ENCODE peak calls at places on chromosomes 2 and 18, in nine cellular contexts. W is HCT116, T is heart left ventricle, E is right atrium auricular region, H is cardiac muscle cell, V is skeletal muscle cell, L is endothelial cell of umbilical vein, A is fibroblast of mammary gland, P is tibial artery. U is an unnamed sample.

GRCh38 chr2:59237311-59237710 is 996.2 kb upstream of the FANCL start:
- DNase-seq in W (no peak), T (no peak), E (no peak), H (no peak), V (no peak), L (no peak), A (no peak), P (no peak), U (no peak)

GRCh38 chr2:119700866-119701265 is 21.9 kb downstream of the TMEM177 start:
- DNase-seq in W (no peak), T (no peak), E (no peak), H (no peak), V (no peak), L (no peak), A (no peak), P (no peak), U (no peak)

GRCh38 chr18:11310476-11311086 is 161.2 kb upstream of the PIEZO2 start:
- DNase-seq in W (peak), T (no peak), E (no peak), H (peak), V (no peak), L (peak), A (peak), P (no peak), U (peak)

GRCh38 chr2:157809212-157809611 is 66.9 kb downstream of the ACVR1 start:
- DNase-seq in W (no peak), T (no peak), E (no peak), H (peak), V (no peak), L (peak), A (peak), P (no peak), U (peak)

GRCh38 chr18:28365406-28365805 is 188.5 kb upstream of the CDH2 start:
- DNase-seq in W (no peak), T (no peak), E (no peak), H (peak), V (peak), L (peak), A (peak), P (no peak), U (peak)

GRCh38 chr2:203908344-203909185 is 28.0 kb upstream of the ICOS start:
- DNase-seq in W (no peak), T (no peak), E (no peak), H (no peak), V (no peak), L (no peak), A (no peak), P (no peak), U (no peak)

GRCh38 chr2:236631361-236632291 is 62.0 kb downstream of the ACKR3 start:
- DNase-seq in W (no peak), T (no peak), E (no peak), H (peak), V (no peak), L (peak), A (no peak), P (peak), U (no peak)

GRCh38 chr2:68861330-68861729 is 9.9 kb downstream of the BMP10 start:
- DNase-seq in W (no peak), T (no peak), E (no peak), H (no peak), V (no peak), L (no peak), A (no peak), P (no peak), U (no peak)

GRCh38 chr2:240390091-240391073 is 45.1 kb upstream of the GPC1 start:
- DNase-seq in W (no peak), T (peak), E (no peak), H (no peak), V (no peak), L (no peak), A (no peak), P (peak), U (no peak)

GRCh38 chr2:172239944-172240590 is 137.4 kb upstream of the DLX2 start:
- DNase-seq in W (no peak), T (no peak), E (no peak), H (no peak), V (no peak), L (peak), A (peak), P (no peak), U (peak)

GRCh38 chr2:80454628-80455027 is 150.1 kb upstream of the LRRTM1 start:
- DNase-seq in W (no peak), T (peak), E (no peak), H (no peak), V (no peak), L (no peak), A (no peak), P (no peak), U (no peak)

GRCh38 chr18:39389800-39390379 is 1824.3 kb upstream of the CELF4 start:
- DNase-seq in W (no peak), T (no peak), E (no peak), H (peak), V (no peak), L (no peak), A (no peak), P (no peak), U (no peak)

GRCh38 chr18:61951396-61951795 is 58.6 kb upstream of the RNF152 start:
- DNase-seq in W (no peak), T (no peak), E (no peak), H (no peak), V (no peak), L (no peak), A (no peak), P (no peak), U (no peak)

GRCh38 chr18:79458131-79458838 is 62.6 kb downstream of the NFATC1 start:
- DNase-seq in W (peak), T (no peak), E (peak), H (peak), V (no peak), L (peak), A (peak), P (peak), U (peak)

GRCh38 chr2:201084863-201085262 is 13.1 kb downstream of the NDUFB3 start:
- DNase-seq in W (no peak), T (no peak), E (no peak), H (no peak), V (no peak), L (no peak), A (no peak), P (no peak), U (no peak)

GRCh38 chr2:53473236-53473635 is 294.4 kb upstream of the CHAC2 start:
- DNase-seq in W (no peak), T (no peak), E (no peak), H (no peak), V (no peak), L (no peak), A (no peak), P (no peak), U (no peak)

GRCh38 chr2:37020212-37020886 is 54.0 kb upstream of the STRN start:
- DNase-seq in W (no peak), T (peak), E (peak), H (peak), V (peak), L (peak), A (peak), P (no peak), U (peak)

GRCh38 chr18:68417826-68418225 is 297.1 kb downstream of the TMX3 start:
- DNase-seq in W (no peak), T (no peak), E (no peak), H (peak), V (no peak), L (no peak), A (peak), P (no peak), U (no peak)

GRCh38 chr2:70396589-70396988 is 94.7 kb upstream of the FAM136A start:
- DNase-seq in W (no peak), T (no peak), E (no peak), H (no peak), V (no peak), L (peak), A (no peak), P (no peak), U (no peak)

GRCh38 chr2:64629329-64629781 is 24.4 kb downstream of the SERTAD2 start:
- DNase-seq in W (no peak), T (peak), E (peak), H (no peak), V (no peak), L (no peak), A (no peak), P (no peak), U (no peak)

GRCh38 chr18:36279001-36279400 is 18.5 kb upstream of the FHOD3 start:
- DNase-seq in W (no peak), T (no peak), E (no peak), H (no peak), V (no peak), L (no peak), A (no peak), P (no peak), U (no peak)

GRCh38 chr2:151999058-151999457 is 99.8 kb downstream of the CACNB4 start:
- DNase-seq in W (peak), T (no peak), E (peak), H (peak), V (no peak), L (peak), A (peak), P (no peak), U (peak)

GRCh38 chr2:18900691-18901113 is 311.3 kb upstream of the NT5C1B start:
- DNase-seq in W (no peak), T (no peak), E (no peak), H (peak), V (peak), L (no peak), A (peak), P (peak), U (no peak)

GRCh38 chr18:46715062-46715461 is 41.8 kb downstream of the ST8SIA5 start:
- DNase-seq in W (no peak), T (no peak), E (no peak), H (no peak), V (no peak), L (no peak), A (no peak), P (no peak), U (no peak)

GRCh38 chr2:210199186-210199765 is 26.0 kb downstream of the ACADL start:
- DNase-seq in W (peak), T (no peak), E (no peak), H (peak), V (no peak), L (peak), A (peak), P (no peak), U (peak)

GRCh38 chr2:83578405-83578804 is 880.7 kb downstream of the SUCLG1 start:
- DNase-seq in W (no peak), T (no peak), E (no peak), H (no peak), V (no peak), L (no peak), A (no peak), P (no peak), U (no peak)

GRCh38 chr2:84882775-84883550 is 2.1 kb upstream of the TRABD2A start:
- DNase-seq in W (no peak), T (no peak), E (peak), H (no peak), V (peak), L (no peak), A (peak), P (no peak), U (no peak)

GRCh38 chr2:133365117-133365516 is 203.1 kb downstream of the NCKAP5 start:
- DNase-seq in W (no peak), T (no peak), E (no peak), H (no peak), V (no peak), L (peak), A (no peak), P (no peak), U (peak)

GRCh38 chr2:207502799-207503198 is 27.0 kb upstream of the CREB1 start:
- DNase-seq in W (no peak), T (no peak), E (no peak), H (no peak), V (no peak), L (no peak), A (no peak), P (no peak), U (no peak)

GRCh38 chr2:239882335-239882734 is 142.8 kb downstream of the NDUFA10 start:
- DNase-seq in W (peak), T (no peak), E (peak), H (peak), V (no peak), L (peak), A (peak), P (peak), U (no peak)

GRCh38 chr2:9594361-9595063 is 36.3 kb downstream of the YWHAQ start:
- DNase-seq in W (peak), T (no peak), E (no peak), H (peak), V (peak), L (peak), A (peak), P (no peak), U (peak)

GRCh38 chr2:43073373-43073772 is 153.0 kb downstream of the ZFP36L2 start:
- DNase-seq in W (no peak), T (no peak), E (peak), H (peak), V (peak), L (no peak), A (peak), P (peak), U (peak)
- H3K4me3 ChIP-seq in W (no peak), T (no peak), E (no peak), H (no peak), V (no peak), L (no peak), A (no peak), P (no peak), U (no peak)

DNA sequence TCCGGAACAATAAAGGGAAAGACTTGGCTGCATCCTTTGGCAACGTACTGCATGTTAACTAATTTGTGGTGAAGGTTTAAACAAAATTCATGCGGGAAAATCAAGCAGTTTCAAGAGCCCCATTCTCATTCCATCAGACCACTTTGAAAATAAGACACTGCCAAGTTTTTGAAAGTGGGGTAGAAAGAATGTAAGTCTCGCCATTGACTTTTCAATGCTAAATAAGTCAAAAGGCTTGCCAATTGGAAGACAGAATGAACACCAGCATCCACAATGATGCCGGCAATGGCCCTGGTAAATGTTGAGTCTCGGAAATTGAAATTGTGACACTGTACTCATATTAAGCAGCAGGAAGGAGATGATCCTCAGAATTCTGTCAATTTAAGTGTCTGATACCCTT is 322.0 kb downstream of the RND3 start:
- DNase-seq in W (no peak), T (no peak), E (no peak), H (peak), V (no peak), L (no peak), A (no peak), P (no peak), U (peak)
- H3K4me3 ChIP-seq in W (no peak), T (no peak), E (no peak), H (no peak), V (no peak), L (no peak), A (no peak), P (no peak), U (no peak)

DNA sequence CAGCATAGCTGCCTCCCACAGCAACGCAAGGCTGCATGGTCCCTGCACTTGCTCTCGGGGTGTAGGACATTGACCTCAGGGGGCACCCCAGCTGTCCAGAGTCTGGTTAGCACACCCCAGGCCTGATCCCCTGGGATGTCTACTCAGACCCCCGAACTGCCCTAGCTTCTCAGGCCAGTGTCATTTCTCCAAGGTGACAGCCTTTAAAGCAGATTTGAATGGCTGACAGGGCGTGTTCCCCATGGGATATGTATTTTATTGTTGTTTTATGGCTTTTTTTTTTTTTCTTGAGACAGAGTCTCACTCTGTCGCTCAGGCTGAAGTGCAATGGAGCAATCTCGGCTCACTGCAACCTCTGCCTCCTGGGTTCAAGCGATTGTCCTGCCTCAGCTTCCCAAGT is 40.8 kb upstream of the PTMA start:
- DNase-seq in W (no peak), T (no peak), E (no peak), H (no peak), V (no peak), L (no peak), A (no peak), P (no peak), U (no peak)
- H3K4me3 ChIP-seq in W (peak), T (peak), E (peak), H (no peak), V (no peak), L (no peak), A (no peak), P (peak), U (no peak)

GRCh38 chr2:143177081-143177786 is 48.0 kb downstream of the ARHGAP15 start:
- DNase-seq in W (no peak), T (no peak), E (no peak), H (peak), V (no peak), L (no peak), A (no peak), P (no peak), U (no peak)
- H3K4me3 ChIP-seq in W (no peak), T (peak), E (peak), H (no peak), V (no peak), L (no peak), A (no peak), P (no peak), U (no peak)

GRCh38 chr2:231397928-231398294 is 2.4 kb downstream of the B3GNT7 start:
- DNase-seq in W (no peak), T (no peak), E (no peak), H (no peak), V (no peak), L (no peak), A (no peak), P (no peak), U (no peak)

GRCh38 chr2:231396058-231396821 is 730 bp downstream of the B3GNT7 start:
- DNase-seq in W (no peak), T (no peak), E (no peak), H (no peak), V (no peak), L (no peak), A (no peak), P (no peak), U (no peak)

GRCh38 chr2:231395188-231396057 is at the start of gene B3GNT7:
- DNase-seq in W (no peak), T (peak), E (no peak), H (no peak), V (no peak), L (no peak), A (no peak), P (no peak), U (no peak)

GRCh38 chr2:231398585-231398984 is 3.1 kb downstream of the B3GNT7 start:
- DNase-seq in W (no peak), T (no peak), E (no peak), H (no peak), V (no peak), L (no peak), A (no peak), P (no peak), U (no peak)

DNA sequence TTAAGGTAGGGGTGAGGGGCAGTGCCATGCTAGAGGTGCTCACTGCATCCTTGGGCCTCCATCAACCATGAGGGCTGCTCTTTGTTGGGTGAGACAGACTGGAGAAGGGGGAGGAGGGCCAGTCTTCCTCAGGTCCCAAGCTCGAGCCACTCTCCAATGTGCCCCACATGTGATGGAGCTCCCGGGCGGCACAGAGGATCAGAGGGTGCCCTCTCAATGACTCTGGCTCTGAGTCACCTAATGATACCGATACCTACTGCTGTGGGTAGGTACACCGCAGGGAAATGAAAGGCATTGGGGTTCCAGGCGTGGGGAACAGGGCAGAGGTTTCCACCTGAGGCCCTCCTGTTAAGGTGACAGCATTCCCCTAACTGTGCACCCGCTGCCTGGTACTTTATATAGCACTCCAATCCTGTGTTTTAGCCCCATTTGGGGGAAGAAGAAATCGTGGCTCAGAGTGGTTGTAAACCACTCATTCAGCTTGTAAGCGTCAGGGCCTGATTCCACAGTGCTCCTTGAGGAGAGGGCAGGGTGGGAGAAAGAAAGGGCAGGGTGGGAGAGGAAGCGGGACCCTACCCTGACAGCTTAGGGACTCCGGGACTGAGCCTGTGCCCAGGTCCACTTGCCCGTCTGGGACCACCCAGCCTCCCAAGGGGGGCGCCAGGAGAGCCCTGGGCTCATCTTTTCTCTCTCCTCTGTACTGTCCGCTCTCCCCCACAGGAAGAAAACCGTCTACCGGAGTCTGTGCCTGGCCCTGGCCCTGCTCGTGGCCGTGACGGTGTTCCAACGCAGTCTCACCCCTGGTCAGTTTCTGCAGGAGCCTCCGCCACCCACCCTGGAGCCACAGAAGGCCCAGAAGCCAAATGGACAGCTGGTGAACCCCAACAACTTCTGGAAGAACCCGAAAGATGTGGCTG is 1.8 kb downstream of the B3GNT7 start:
- DNase-seq in W (no peak), T (no peak), E (no peak), H (no peak), V (no peak), L (no peak), A (no peak), P (no peak), U (no peak)
- H3K4me3 ChIP-seq in W (peak), T (no peak), E (peak), H (no peak), V (no peak), L (no peak), A (no peak), P (no peak), U (no peak)

DNA sequence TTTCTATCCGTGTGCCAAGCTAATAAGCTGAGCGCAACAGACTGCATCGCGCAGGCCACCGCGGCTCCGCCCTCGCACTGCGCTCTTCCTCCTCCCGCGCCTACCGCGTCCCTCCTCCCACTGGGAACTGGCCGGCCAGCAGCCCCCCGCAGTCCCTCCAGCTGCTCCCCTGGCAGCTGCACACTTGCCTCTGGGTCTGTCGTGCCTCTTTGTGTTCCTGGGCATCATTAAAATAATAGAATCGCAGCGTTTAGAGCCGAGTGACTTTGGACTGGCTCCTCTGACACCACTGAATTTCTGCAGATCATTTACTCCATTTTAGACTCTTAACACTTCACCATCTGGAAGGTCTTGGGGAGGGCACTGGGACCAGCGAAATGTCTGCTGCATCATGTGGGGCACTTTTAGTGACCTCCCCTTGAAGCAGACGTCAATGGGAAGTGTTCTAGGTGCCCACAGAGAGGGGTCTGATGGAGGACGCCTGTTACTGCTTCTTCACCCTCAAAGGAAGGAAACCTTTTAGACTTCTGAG is 20.9 kb upstream of the NAB1 start:
- DNase-seq in W (no peak), T (peak), E (no peak), H (peak), V (no peak), L (peak), A (no peak), P (peak), U (peak)
- H3K4me3 ChIP-seq in W (peak), T (peak), E (peak), H (no peak), V (peak), L (peak), A (peak), P (peak), U (peak)

GRCh38 chr18:70195852-70196434 is 9.5 kb downstream of the RTTN start:
- DNase-seq in W (no peak), T (no peak), E (no peak), H (peak), V (no peak), L (peak), A (peak), P (no peak), U (peak)
- H3K4me3 ChIP-seq in W (no peak), T (no peak), E (no peak), H (no peak), V (no peak), L (no peak), A (no peak), P (no peak), U (no peak)

GRCh38 chr2:99988567-99988966 is 153.8 kb downstream of the AFF3 start:
- DNase-seq in W (no peak), T (no peak), E (no peak), H (peak), V (no peak), L (peak), A (no peak), P (no peak), U (no peak)
- H3K4me3 ChIP-seq in W (no peak), T (no peak), E (no peak), H (no peak), V (no peak), L (no peak), A (no peak), P (no peak), U (no peak)

U was measured in astrocyte of the spinal cord.